ENCODE peak calls at places on chromosomes 12 and 14, in nine cellular contexts. P is tibial nerve; B is adrenal gland; U is A549; C is body of pancreas; H is stomach; D is CD8-positive, alpha-beta memory T cell; K is brain microvascular endothelial cell; Z is AG04450. V is an unnamed sample.

GRCh38 chr12:19196959-19197630 is 67.6 kb downstream of the PLEKHA5 start:
- DNase-seq in P (no peak), B (no peak), U (no peak), C (no peak), H (no peak), D (no peak), K (no peak), Z (no peak), V (no peak)

GRCh38 chr14:24430143-24430681 is 458 bp downstream of the KHNYN start:
- DNase-seq in P (peak), B (peak), U (peak), C (peak), H (peak), D (peak), K (peak), Z (no peak), V (no peak)

GRCh38 chr12:31759621-31760459 is 31.0 kb upstream of the AMN1 start:
- DNase-seq in P (no peak), B (no peak), U (no peak), C (peak), H (no peak), D (no peak), K (no peak), Z (no peak), V (no peak)

GRCh38 chr12:69241444-69242092 is 2.2 kb downstream of the CPSF6 start:
- DNase-seq in P (no peak), B (no peak), U (no peak), C (no peak), H (no peak), D (no peak), K (no peak), Z (no peak), V (no peak)

GRCh38 chr12:29113101-29113500 is 36.0 kb upstream of the FAR2 start:
- DNase-seq in P (no peak), B (no peak), U (no peak), C (no peak), H (no peak), D (no peak), K (no peak), Z (no peak), V (no peak)

GRCh38 chr14:76958975-76959710 is 69.4 kb downstream of the IRF2BPL start:
- DNase-seq in P (no peak), B (no peak), U (no peak), C (no peak), H (no peak), D (no peak), K (peak), Z (no peak), V (no peak)

GRCh38 chr12:48165089-48166031 is 8.0 kb upstream of the ASB8 start:
- DNase-seq in P (no peak), B (peak), U (peak), C (no peak), H (no peak), D (peak), K (no peak), Z (peak), V (no peak)

GRCh38 chr12:51926718-51927117 is 19.4 kb downstream of the ACVRL1 start:
- DNase-seq in P (no peak), B (no peak), U (peak), C (peak), H (peak), D (peak), K (peak), Z (no peak), V (no peak)

GRCh38 chr12:55965941-55966407 is at the start of gene PMEL:
- DNase-seq in P (no peak), B (no peak), U (no peak), C (no peak), H (no peak), D (no peak), K (no peak), Z (no peak), V (no peak)

GRCh38 chr12:6124411-6125151 is at the start of gene VWF:
- DNase-seq in P (no peak), B (no peak), U (no peak), C (no peak), H (no peak), D (no peak), K (no peak), Z (no peak), V (no peak)

GRCh38 chr14:93045211-93045674 is 70.5 kb downstream of the ITPK1 start:
- DNase-seq in P (no peak), B (no peak), U (no peak), C (no peak), H (no peak), D (no peak), K (no peak), Z (no peak), V (no peak)

GRCh38 chr14:34465069-34465859 is 3.2 kb upstream of the SPTSSA start:
- DNase-seq in P (no peak), B (no peak), U (no peak), C (no peak), H (no peak), D (no peak), K (peak), Z (no peak), V (no peak)

GRCh38 chr12:29962276-29963035 is 178.7 kb upstream of the TMTC1 start:
- DNase-seq in P (no peak), B (no peak), U (no peak), C (no peak), H (no peak), D (no peak), K (no peak), Z (no peak), V (no peak)

GRCh38 chr12:58915634-58916033 is 4.7 kb downstream of the LRIG3 start:
- DNase-seq in P (no peak), B (no peak), U (no peak), C (peak), H (peak), D (no peak), K (peak), Z (no peak), V (no peak)

GRCh38 chr12:99370742-99371141 is 276.8 kb upstream of the GARIN6 start:
- DNase-seq in P (no peak), B (no peak), U (no peak), C (no peak), H (no peak), D (no peak), K (no peak), Z (no peak), V (no peak)

GRCh38 chr12:22275847-22276246 is 58.7 kb downstream of the ST8SIA1 start:
- DNase-seq in P (peak), B (peak), U (peak), C (peak), H (peak), D (no peak), K (peak), Z (peak), V (no peak)

GRCh38 chr12:88303335-88303734 is 161.2 kb downstream of the TMTC3 start:
- DNase-seq in P (no peak), B (no peak), U (no peak), C (no peak), H (no peak), D (no peak), K (no peak), Z (no peak), V (no peak)

GRCh38 chr12:88298014-88298682 is 156.0 kb downstream of the TMTC3 start:
- DNase-seq in P (no peak), B (no peak), U (no peak), C (no peak), H (no peak), D (no peak), K (no peak), Z (no peak), V (no peak)

GRCh38 chr12:88300931-88301330 is 158.8 kb downstream of the TMTC3 start:
- DNase-seq in P (no peak), B (no peak), U (no peak), C (no peak), H (no peak), D (no peak), K (no peak), Z (no peak), V (no peak)

GRCh38 chr12:88299567-88300101 is 157.5 kb downstream of the TMTC3 start:
- DNase-seq in P (no peak), B (no peak), U (peak), C (no peak), H (no peak), D (no peak), K (peak), Z (peak), V (no peak)

DNA sequence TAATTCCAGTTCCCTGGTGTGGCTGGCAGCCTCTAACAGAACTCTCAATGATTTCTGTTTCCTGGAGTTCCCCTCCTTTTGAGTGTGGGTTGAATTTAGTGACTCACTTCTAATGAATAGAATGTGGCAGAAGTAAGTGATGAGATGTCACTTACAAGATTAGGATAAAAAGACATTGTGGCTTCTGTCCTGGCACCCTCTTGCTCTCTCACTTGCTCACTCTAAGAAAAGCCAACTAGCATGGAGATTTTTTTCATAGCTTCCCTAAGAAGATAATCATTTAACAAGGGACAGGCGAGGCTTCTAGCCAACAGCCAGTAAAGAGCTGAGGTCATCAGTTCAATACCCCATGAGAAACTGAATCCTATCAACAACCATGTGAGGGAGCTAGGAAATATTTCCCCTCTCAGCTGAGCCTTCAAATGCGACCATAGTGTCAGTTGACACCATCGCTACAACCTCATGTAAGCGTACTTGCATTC is 156.7 kb downstream of the TMTC3 start:
- DNase-seq in P (no peak), B (no peak), U (peak), C (no peak), H (peak), D (no peak), K (peak), Z (no peak), V (no peak)
- H3K27ac ChIP-seq in P (no peak), B (no peak), U (peak), C (peak), H (no peak), D (no peak), K (peak), Z (peak), V (no peak)

DNA sequence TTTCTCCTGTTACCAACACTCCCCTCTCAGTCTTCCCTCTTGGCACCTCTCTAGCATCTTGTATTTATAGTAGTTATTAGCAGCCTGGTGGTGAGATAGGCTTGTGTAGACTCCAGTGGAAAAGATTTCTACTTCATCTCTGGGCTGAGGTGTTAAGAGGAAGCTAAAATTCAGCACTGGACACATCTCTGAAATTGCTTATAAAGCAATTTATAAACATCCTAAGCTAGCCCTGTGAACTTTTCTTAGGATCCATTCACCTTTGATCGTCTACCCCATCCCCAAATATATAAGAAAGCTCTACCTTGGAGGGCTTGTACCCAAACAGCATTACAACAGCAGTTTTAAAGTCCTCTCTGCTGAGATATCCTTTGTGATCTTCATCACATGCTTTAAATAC is 928 bp downstream of the EFCAB11 start:
- DNase-seq in P (no peak), B (no peak), U (no peak), C (no peak), H (no peak), D (no peak), K (no peak), Z (no peak), V (no peak)
- H3K27ac ChIP-seq in P (no peak), B (no peak), U (peak), C (no peak), H (no peak), D (no peak), K (peak), Z (no peak), V (no peak)

GRCh38 chr12:124759841-124760508 is 103.7 kb downstream of the SCARB1 start:
- DNase-seq in P (no peak), B (no peak), U (no peak), C (peak), H (peak), D (no peak), K (no peak), Z (no peak), V (no peak)

GRCh38 chr12:124757329-124757728 is 106.3 kb downstream of the SCARB1 start:
- DNase-seq in P (no peak), B (no peak), U (no peak), C (no peak), H (no peak), D (no peak), K (no peak), Z (no peak), V (no peak)

GRCh38 chr12:124760548-124760947 is 103.1 kb downstream of the SCARB1 start:
- DNase-seq in P (no peak), B (no peak), U (no peak), C (no peak), H (no peak), D (no peak), K (no peak), Z (no peak), V (no peak)

GRCh38 chr12:124756730-124757129 is 106.9 kb downstream of the SCARB1 start:
- DNase-seq in P (no peak), B (no peak), U (no peak), C (no peak), H (no peak), D (no peak), K (no peak), Z (no peak), V (no peak)

GRCh38 chr12:124758266-124759200 is 105.1 kb downstream of the SCARB1 start:
- DNase-seq in P (no peak), B (no peak), U (no peak), C (no peak), H (no peak), D (no peak), K (no peak), Z (no peak), V (no peak)
- H3K27ac ChIP-seq in P (no peak), B (peak), U (peak), C (peak), H (no peak), D (no peak), K (no peak), Z (no peak), V (peak)

GRCh38 chr12:54349658-54350057 is 14.6 kb downstream of the GPR84 start:
- DNase-seq in P (no peak), B (no peak), U (no peak), C (no peak), H (no peak), D (no peak), K (no peak), Z (no peak), V (no peak)

GRCh38 chr12:54349031-54349430 is 15.3 kb downstream of the GPR84 start:
- DNase-seq in P (no peak), B (no peak), U (no peak), C (no peak), H (no peak), D (no peak), K (no peak), Z (no peak), V (no peak)

GRCh38 chr12:54352891-54353874 is 11.1 kb downstream of the GPR84 start:
- DNase-seq in P (no peak), B (no peak), U (no peak), C (peak), H (no peak), D (no peak), K (no peak), Z (no peak), V (peak)

GRCh38 chr12:54350743-54351142 is 13.5 kb downstream of the GPR84 start:
- DNase-seq in P (no peak), B (no peak), U (no peak), C (no peak), H (no peak), D (no peak), K (no peak), Z (no peak), V (no peak)

DNA sequence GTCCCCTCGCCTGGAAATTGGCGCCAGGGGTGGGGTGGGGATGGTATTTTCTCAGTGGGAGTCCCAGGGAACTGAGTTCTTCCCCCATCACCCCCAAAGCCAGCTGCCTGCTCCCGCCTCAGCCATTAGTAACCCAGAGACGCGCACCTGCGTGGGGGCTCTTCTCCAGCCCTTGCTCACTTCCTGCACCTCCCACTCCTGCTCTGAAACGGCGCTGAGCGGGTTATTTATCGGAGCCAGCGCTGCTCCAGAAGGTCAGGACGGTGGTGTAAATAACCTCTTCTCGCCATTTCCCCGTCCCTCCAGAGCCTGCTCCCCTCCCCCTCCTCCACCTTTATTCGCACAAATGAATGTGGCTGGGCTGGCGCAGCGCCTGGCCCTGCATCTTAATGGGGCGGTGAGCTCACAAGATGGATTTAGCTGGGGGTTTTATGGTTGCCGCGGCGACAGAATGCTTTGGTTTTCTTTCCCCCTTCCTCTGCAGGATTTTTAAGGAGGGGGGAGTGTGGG is 12.2 kb downstream of the GPR84 start:
- DNase-seq in P (no peak), B (peak), U (no peak), C (peak), H (peak), D (peak), K (no peak), Z (no peak), V (peak)
- H3K27ac ChIP-seq in P (peak), B (peak), U (no peak), C (peak), H (peak), D (peak), K (no peak), Z (peak), V (peak)

GRCh38 chr12:124451016-124451415 is 116.4 kb downstream of the NCOR2 start:
- DNase-seq in P (no peak), B (no peak), U (no peak), C (no peak), H (no peak), D (no peak), K (no peak), Z (no peak), V (no peak)

GRCh38 chr12:124454352-124454725 is 113.1 kb downstream of the NCOR2 start:
- DNase-seq in P (no peak), B (no peak), U (no peak), C (no peak), H (no peak), D (no peak), K (no peak), Z (no peak), V (no peak)

GRCh38 chr12:124451637-124452243 is 115.7 kb downstream of the NCOR2 start:
- DNase-seq in P (no peak), B (no peak), U (no peak), C (no peak), H (no peak), D (no peak), K (no peak), Z (no peak), V (no peak)

GRCh38 chr12:124453419-124454351 is 113.7 kb downstream of the NCOR2 start:
- DNase-seq in P (peak), B (peak), U (peak), C (peak), H (peak), D (peak), K (peak), Z (no peak), V (peak)

GRCh38 chr12:124452576-124453391 is 114.6 kb downstream of the NCOR2 start:
- DNase-seq in P (no peak), B (no peak), U (no peak), C (no peak), H (no peak), D (no peak), K (no peak), Z (no peak), V (no peak)
- H3K27ac ChIP-seq in P (peak), B (peak), U (peak), C (peak), H (peak), D (peak), K (peak), Z (no peak), V (peak)

GRCh38 chr14:91264151-91265150 is 19.9 kb upstream of the GPR68 start:
- DNase-seq in P (no peak), B (no peak), U (no peak), C (peak), H (peak), D (no peak), K (no peak), Z (no peak), V (no peak)
- H3K27ac ChIP-seq in P (no peak), B (no peak), U (peak), C (no peak), H (peak), D (peak), K (no peak), Z (no peak), V (no peak)

DNA sequence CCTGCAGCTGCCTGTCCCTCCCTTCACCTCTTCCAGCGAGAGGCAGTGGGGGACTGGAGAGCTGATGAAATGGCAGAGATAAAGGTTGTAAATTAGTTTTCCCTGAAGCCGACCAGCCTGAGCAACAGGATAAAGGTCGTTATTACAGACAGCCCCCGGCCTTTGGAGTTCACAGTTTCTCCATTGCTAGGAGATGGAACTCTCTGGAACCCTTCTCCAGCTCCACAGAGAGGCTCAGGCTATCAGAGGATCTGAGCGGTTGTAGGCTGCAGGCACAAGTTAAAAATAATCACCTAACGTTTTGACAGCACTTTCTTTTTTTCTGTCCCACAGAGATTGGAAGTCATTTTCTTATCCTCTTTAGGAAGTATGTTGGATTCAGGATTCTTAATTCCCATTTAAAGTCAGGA is 1.2 kb upstream of the ADGRD1 start:
- DNase-seq in P (no peak), B (no peak), U (no peak), C (no peak), H (no peak), D (no peak), K (no peak), Z (no peak), V (no peak)
- H3K27ac ChIP-seq in P (no peak), B (no peak), U (no peak), C (no peak), H (no peak), D (no peak), K (no peak), Z (no peak), V (no peak)

GRCh38 chr14:105098316-105098715 is 33.1 kb upstream of the GPR132 start:
- DNase-seq in P (no peak), B (no peak), U (no peak), C (no peak), H (no peak), D (no peak), K (no peak), Z (no peak), V (no peak)
- H3K27ac ChIP-seq in P (no peak), B (no peak), U (no peak), C (no peak), H (no peak), D (no peak), K (no peak), Z (no peak), V (no peak)

GRCh38 chr14:64724578-64724930 is 20.3 kb downstream of the PLEKHG3 start:
- DNase-seq in P (no peak), B (no peak), U (no peak), C (peak), H (no peak), D (no peak), K (no peak), Z (no peak), V (no peak)
- H3K27ac ChIP-seq in P (peak), B (peak), U (peak), C (peak), H (peak), D (peak), K (no peak), Z (no peak), V (peak)

V was measured in caudate nucleus.